ENCODE peak calls at places on chromosomes 2 and 18, in seven cellular contexts. One of them, this sample, is unnamed.
A peak's percentile ranks its signal among the peaks of the same experiment; 100 is the strongest.

GRCh38 chr18:13660510-13660909 is 65.8 kb downstream of the FAM210A start:
- DNase-seq in nephron progenitor cell: no peak
- DNase-seq in head of caudate nucleus: no peak
- DNase-seq in fibroblast of the aortic adventitia: peak; percentile 80
- DNase-seq in CD4-positive, CD25-positive, alpha-beta regulatory T cell: no peak
- DNase-seq in left colon: no peak
- DNase-seq in activated naive CD4-positive, alpha-beta T cell: no peak
- DNase-seq in this sample: no peak

GRCh38 chr2:12606472-12607000 is 110.2 kb upstream of the TRIB2 start:
- DNase-seq in CD4-positive, CD25-positive, alpha-beta regulatory T cell: no peak
- DNase-seq in fibroblast of the aortic adventitia: peak; percentile 81
- DNase-seq in activated naive CD4-positive, alpha-beta T cell: no peak
- DNase-seq in head of caudate nucleus: no peak
- DNase-seq in nephron progenitor cell: no peak
- DNase-seq in left colon: no peak
- DNase-seq in this sample: no peak

GRCh38 chr2:235677276-235677788 is 183.5 kb downstream of the AGAP1 start:
- DNase-seq in activated naive CD4-positive, alpha-beta T cell: no peak
- DNase-seq in left colon: no peak
- DNase-seq in head of caudate nucleus: no peak
- DNase-seq in CD4-positive, CD25-positive, alpha-beta regulatory T cell: no peak
- DNase-seq in fibroblast of the aortic adventitia: no peak
- DNase-seq in nephron progenitor cell: no peak
- DNase-seq in this sample: no peak

GRCh38 chr2:231671617-231672350 is 36.5 kb upstream of the PTMA start:
- DNase-seq in head of caudate nucleus: no peak
- DNase-seq in CD4-positive, CD25-positive, alpha-beta regulatory T cell: no peak
- DNase-seq in activated naive CD4-positive, alpha-beta T cell: no peak
- DNase-seq in left colon: peak; percentile 71
- DNase-seq in fibroblast of the aortic adventitia: no peak
- DNase-seq in nephron progenitor cell: no peak
- DNase-seq in this sample: peak; percentile 19

GRCh38 chr2:95298471-95299111 is 1.4 kb downstream of the KCNIP3 start:
- DNase-seq in CD4-positive, CD25-positive, alpha-beta regulatory T cell: no peak
- DNase-seq in activated naive CD4-positive, alpha-beta T cell: no peak
- DNase-seq in nephron progenitor cell: no peak
- DNase-seq in head of caudate nucleus: no peak
- DNase-seq in fibroblast of the aortic adventitia: no peak
- DNase-seq in left colon: no peak
- DNase-seq in this sample: no peak

GRCh38 chr2:76953733-76954347 is 568.3 kb downstream of the LRRTM4 start:
- DNase-seq in nephron progenitor cell: peak; percentile 49
- DNase-seq in fibroblast of the aortic adventitia: no peak
- DNase-seq in left colon: peak; percentile 2
- DNase-seq in CD4-positive, CD25-positive, alpha-beta regulatory T cell: peak; percentile 1
- DNase-seq in activated naive CD4-positive, alpha-beta T cell: no peak
- DNase-seq in head of caudate nucleus: peak; percentile 11
- DNase-seq in this sample: peak; percentile 50

GRCh38 chr2:17538022-17538843 is 2.3 kb upstream of the VSNL1 start:
- DNase-seq in left colon: peak; percentile 46
- DNase-seq in nephron progenitor cell: peak; percentile 31
- DNase-seq in activated naive CD4-positive, alpha-beta T cell: no peak
- DNase-seq in fibroblast of the aortic adventitia: peak; percentile 47
- DNase-seq in head of caudate nucleus: no peak
- DNase-seq in CD4-positive, CD25-positive, alpha-beta regulatory T cell: no peak
- DNase-seq in this sample: no peak

GRCh38 chr2:27247893-27248292 is 15.0 kb downstream of the SLC30A3 start:
- DNase-seq in head of caudate nucleus: no peak
- DNase-seq in CD4-positive, CD25-positive, alpha-beta regulatory T cell: no peak
- DNase-seq in nephron progenitor cell: no peak
- DNase-seq in left colon: no peak
- DNase-seq in fibroblast of the aortic adventitia: no peak
- DNase-seq in activated naive CD4-positive, alpha-beta T cell: no peak
- DNase-seq in this sample: no peak

GRCh38 chr2:210502997-210503621 is 26.6 kb upstream of the LANCL1 start:
- DNase-seq in activated naive CD4-positive, alpha-beta T cell: no peak
- DNase-seq in nephron progenitor cell: peak; percentile 32
- DNase-seq in CD4-positive, CD25-positive, alpha-beta regulatory T cell: peak; percentile 23
- DNase-seq in left colon: peak; percentile 60
- DNase-seq in fibroblast of the aortic adventitia: peak; percentile 71
- DNase-seq in head of caudate nucleus: peak; percentile 77
- DNase-seq in this sample: peak; percentile 49

GRCh38 chr2:128301501-128301966 is 17.1 kb downstream of the HS6ST1 start:
- DNase-seq in fibroblast of the aortic adventitia: peak; percentile 98
- DNase-seq in CD4-positive, CD25-positive, alpha-beta regulatory T cell: no peak
- DNase-seq in head of caudate nucleus: no peak
- DNase-seq in left colon: no peak
- DNase-seq in nephron progenitor cell: no peak
- DNase-seq in activated naive CD4-positive, alpha-beta T cell: no peak
- DNase-seq in this sample: no peak

GRCh38 chr2:71697106-71698010 is 244.0 kb downstream of the DYSF start:
- DNase-seq in CD4-positive, CD25-positive, alpha-beta regulatory T cell: no peak
- DNase-seq in fibroblast of the aortic adventitia: no peak
- DNase-seq in activated naive CD4-positive, alpha-beta T cell: no peak
- DNase-seq in nephron progenitor cell: no peak
- DNase-seq in left colon: no peak
- DNase-seq in head of caudate nucleus: no peak
- DNase-seq in this sample: no peak

GRCh38 chr2:217616936-217617335 is 385.9 kb downstream of the TNS1 start:
- DNase-seq in head of caudate nucleus: no peak
- DNase-seq in left colon: no peak
- DNase-seq in CD4-positive, CD25-positive, alpha-beta regulatory T cell: no peak
- DNase-seq in fibroblast of the aortic adventitia: peak; percentile 14
- DNase-seq in activated naive CD4-positive, alpha-beta T cell: no peak
- DNase-seq in nephron progenitor cell: no peak
- DNase-seq in this sample: no peak

GRCh38 chr2:36456227-36456788 is 100.7 kb downstream of the CRIM1 start:
- DNase-seq in nephron progenitor cell: no peak
- DNase-seq in CD4-positive, CD25-positive, alpha-beta regulatory T cell: no peak
- DNase-seq in activated naive CD4-positive, alpha-beta T cell: no peak
- DNase-seq in head of caudate nucleus: peak; percentile 18
- DNase-seq in left colon: peak; percentile 65
- DNase-seq in fibroblast of the aortic adventitia: peak; percentile 81
- DNase-seq in this sample: no peak

GRCh38 chr2:88481937-88482336 is 29.4 kb upstream of the FOXI3 start:
- DNase-seq in left colon: no peak
- DNase-seq in head of caudate nucleus: no peak
- DNase-seq in nephron progenitor cell: peak; percentile 10
- DNase-seq in CD4-positive, CD25-positive, alpha-beta regulatory T cell: no peak
- DNase-seq in fibroblast of the aortic adventitia: no peak
- DNase-seq in activated naive CD4-positive, alpha-beta T cell: no peak
- DNase-seq in this sample: no peak

GRCh38 chr2:16137080-16137755 is 196.9 kb downstream of the MYCN start:
- DNase-seq in nephron progenitor cell: no peak
- DNase-seq in fibroblast of the aortic adventitia: no peak
- DNase-seq in activated naive CD4-positive, alpha-beta T cell: no peak
- DNase-seq in CD4-positive, CD25-positive, alpha-beta regulatory T cell: no peak
- DNase-seq in head of caudate nucleus: no peak
- DNase-seq in left colon: no peak
- DNase-seq in this sample: no peak

GRCh38 chr2:144350151-144350802 is 169.6 kb downstream of the ZEB2 start:
- DNase-seq in activated naive CD4-positive, alpha-beta T cell: no peak
- DNase-seq in nephron progenitor cell: peak; percentile 6
- DNase-seq in left colon: no peak
- DNase-seq in CD4-positive, CD25-positive, alpha-beta regulatory T cell: no peak
- DNase-seq in head of caudate nucleus: no peak
- DNase-seq in fibroblast of the aortic adventitia: no peak
- DNase-seq in this sample: no peak

GRCh38 chr2:131521961-131522781 is 5.5 kb upstream of the CCDC74A start:
- DNase-seq in fibroblast of the aortic adventitia: peak; percentile 17
- DNase-seq in head of caudate nucleus: no peak
- DNase-seq in activated naive CD4-positive, alpha-beta T cell: no peak
- DNase-seq in CD4-positive, CD25-positive, alpha-beta regulatory T cell: no peak
- DNase-seq in nephron progenitor cell: no peak
- DNase-seq in left colon: no peak
- DNase-seq in this sample: no peak

GRCh38 chr2:36578343-36579296 is 19.3 kb downstream of the FEZ2 start:
- DNase-seq in head of caudate nucleus: no peak
- DNase-seq in activated naive CD4-positive, alpha-beta T cell: no peak
- DNase-seq in CD4-positive, CD25-positive, alpha-beta regulatory T cell: peak; percentile 13
- DNase-seq in left colon: no peak
- DNase-seq in nephron progenitor cell: no peak
- DNase-seq in fibroblast of the aortic adventitia: no peak
- DNase-seq in this sample: no peak

GRCh38 chr18:5294113-5294617 is 1.4 kb downstream of the ZBTB14 start:
- DNase-seq in nephron progenitor cell: peak; percentile 46
- DNase-seq in fibroblast of the aortic adventitia: no peak
- DNase-seq in activated naive CD4-positive, alpha-beta T cell: no peak
- DNase-seq in head of caudate nucleus: no peak
- DNase-seq in left colon: peak; percentile 83
- DNase-seq in CD4-positive, CD25-positive, alpha-beta regulatory T cell: no peak
- DNase-seq in this sample: no peak

GRCh38 chr2:236179653-236180500 is 11.7 kb upstream of the GBX2 start:
- DNase-seq in head of caudate nucleus: no peak
- DNase-seq in activated naive CD4-positive, alpha-beta T cell: no peak
- DNase-seq in nephron progenitor cell: no peak
- DNase-seq in fibroblast of the aortic adventitia: peak; percentile 28
- DNase-seq in CD4-positive, CD25-positive, alpha-beta regulatory T cell: no peak
- DNase-seq in left colon: no peak
- DNase-seq in this sample: no peak

GRCh38 chr2:46334389-46335345 is 37.5 kb downstream of the EPAS1 start:
- DNase-seq in left colon: no peak
- DNase-seq in fibroblast of the aortic adventitia: peak; percentile 97
- DNase-seq in nephron progenitor cell: no peak
- DNase-seq in CD4-positive, CD25-positive, alpha-beta regulatory T cell: no peak
- DNase-seq in head of caudate nucleus: no peak
- DNase-seq in activated naive CD4-positive, alpha-beta T cell: no peak
- DNase-seq in this sample: no peak

GRCh38 chr2:120642646-120643045 is 93.0 kb upstream of the GLI2 start:
- DNase-seq in head of caudate nucleus: no peak
- DNase-seq in CD4-positive, CD25-positive, alpha-beta regulatory T cell: no peak
- DNase-seq in fibroblast of the aortic adventitia: no peak
- DNase-seq in activated naive CD4-positive, alpha-beta T cell: no peak
- DNase-seq in nephron progenitor cell: no peak
- DNase-seq in left colon: no peak
- DNase-seq in this sample: peak; percentile 65

GRCh38 chr2:96668771-96669170 is 26.2 kb downstream of the FER1L5 start:
- DNase-seq in CD4-positive, CD25-positive, alpha-beta regulatory T cell: no peak
- DNase-seq in activated naive CD4-positive, alpha-beta T cell: no peak
- DNase-seq in nephron progenitor cell: no peak
- DNase-seq in left colon: no peak
- DNase-seq in fibroblast of the aortic adventitia: no peak
- DNase-seq in head of caudate nucleus: no peak
- DNase-seq in this sample: no peak

GRCh38 chr2:124908411-124908810 is 883.3 kb downstream of the CNTNAP5 start:
- DNase-seq in fibroblast of the aortic adventitia: peak; percentile 2
- DNase-seq in activated naive CD4-positive, alpha-beta T cell: no peak
- DNase-seq in left colon: no peak
- DNase-seq in CD4-positive, CD25-positive, alpha-beta regulatory T cell: no peak
- DNase-seq in nephron progenitor cell: no peak
- DNase-seq in head of caudate nucleus: no peak
- DNase-seq in this sample: no peak

GRCh38 chr2:27489118-27489497 is 435 bp downstream of the IFT172 start:
- DNase-seq in nephron progenitor cell: no peak
- DNase-seq in CD4-positive, CD25-positive, alpha-beta regulatory T cell: peak; percentile 7
- DNase-seq in head of caudate nucleus: no peak
- DNase-seq in fibroblast of the aortic adventitia: peak; percentile 38
- DNase-seq in activated naive CD4-positive, alpha-beta T cell: no peak
- DNase-seq in left colon: peak; percentile 14
- DNase-seq in this sample: peak; percentile 11

GRCh38 chr18:13447621-13448020 is 229.1 kb downstream of the LDLRAD4 start:
- DNase-seq in head of caudate nucleus: peak; percentile 29
- DNase-seq in left colon: no peak
- DNase-seq in fibroblast of the aortic adventitia: peak; percentile 70
- DNase-seq in CD4-positive, CD25-positive, alpha-beta regulatory T cell: no peak
- DNase-seq in nephron progenitor cell: peak; percentile 48
- DNase-seq in activated naive CD4-positive, alpha-beta T cell: no peak
- DNase-seq in this sample: no peak

GRCh38 chr18:5468394-5468793 is 75.4 kb downstream of the EPB41L3 start:
- DNase-seq in fibroblast of the aortic adventitia: no peak
- DNase-seq in activated naive CD4-positive, alpha-beta T cell: no peak
- DNase-seq in CD4-positive, CD25-positive, alpha-beta regulatory T cell: no peak
- DNase-seq in head of caudate nucleus: no peak
- DNase-seq in nephron progenitor cell: no peak
- DNase-seq in left colon: no peak
- DNase-seq in this sample: no peak

GRCh38 chr2:64738026-64738425 is 84.3 kb upstream of the SERTAD2 start:
- DNase-seq in nephron progenitor cell: no peak
- DNase-seq in fibroblast of the aortic adventitia: no peak
- DNase-seq in head of caudate nucleus: no peak
- DNase-seq in CD4-positive, CD25-positive, alpha-beta regulatory T cell: peak; percentile 32
- DNase-seq in left colon: no peak
- DNase-seq in activated naive CD4-positive, alpha-beta T cell: no peak
- DNase-seq in this sample: no peak

GRCh38 chr2:26786207-26787023 is 559 bp downstream of the CENPA start:
- DNase-seq in nephron progenitor cell: no peak
- DNase-seq in CD4-positive, CD25-positive, alpha-beta regulatory T cell: peak; percentile 39
- DNase-seq in left colon: peak; percentile 57
- DNase-seq in head of caudate nucleus: no peak
- DNase-seq in activated naive CD4-positive, alpha-beta T cell: no peak
- DNase-seq in fibroblast of the aortic adventitia: no peak
- DNase-seq in this sample: peak; percentile 53

GRCh38 chr18:34862561-34862960 is 152.5 kb downstream of the DTNA start:
- DNase-seq in left colon: no peak
- DNase-seq in fibroblast of the aortic adventitia: no peak
- DNase-seq in CD4-positive, CD25-positive, alpha-beta regulatory T cell: no peak
- DNase-seq in activated naive CD4-positive, alpha-beta T cell: no peak
- DNase-seq in head of caudate nucleus: no peak
- DNase-seq in nephron progenitor cell: no peak
- DNase-seq in this sample: no peak

GRCh38 chr2:6352247-6352646 is 513.5 kb downstream of the CMPK2 start:
- DNase-seq in left colon: no peak
- DNase-seq in activated naive CD4-positive, alpha-beta T cell: no peak
- DNase-seq in head of caudate nucleus: no peak
- DNase-seq in CD4-positive, CD25-positive, alpha-beta regulatory T cell: no peak
- DNase-seq in fibroblast of the aortic adventitia: no peak
- DNase-seq in nephron progenitor cell: no peak
- DNase-seq in this sample: peak; percentile 57

GRCh38 chr2:33672896-33673295 is 73.8 kb upstream of the FAM98A start:
- DNase-seq in head of caudate nucleus: no peak
- DNase-seq in CD4-positive, CD25-positive, alpha-beta regulatory T cell: no peak
- DNase-seq in activated naive CD4-positive, alpha-beta T cell: no peak
- DNase-seq in nephron progenitor cell: no peak
- DNase-seq in fibroblast of the aortic adventitia: no peak
- DNase-seq in left colon: no peak
- DNase-seq in this sample: no peak

GRCh38 chr2:30237346-30238142 is 6.2 kb downstream of the LBH start:
- DNase-seq in head of caudate nucleus: no peak
- DNase-seq in fibroblast of the aortic adventitia: no peak
- DNase-seq in nephron progenitor cell: no peak
- DNase-seq in CD4-positive, CD25-positive, alpha-beta regulatory T cell: peak; percentile 39
- DNase-seq in activated naive CD4-positive, alpha-beta T cell: no peak
- DNase-seq in left colon: no peak
- DNase-seq in this sample: no peak

GRCh38 chr2:165162466-165162865 is 41.4 kb downstream of the SCN3A start:
- DNase-seq in activated naive CD4-positive, alpha-beta T cell: no peak
- DNase-seq in left colon: no peak
- DNase-seq in nephron progenitor cell: no peak
- DNase-seq in CD4-positive, CD25-positive, alpha-beta regulatory T cell: no peak
- DNase-seq in head of caudate nucleus: no peak
- DNase-seq in fibroblast of the aortic adventitia: no peak
- DNase-seq in this sample: no peak

GRCh38 chr2:191635333-191636234 is 42.4 kb upstream of the NABP1 start:
- DNase-seq in CD4-positive, CD25-positive, alpha-beta regulatory T cell: peak; percentile 60
- DNase-seq in activated naive CD4-positive, alpha-beta T cell: no peak
- DNase-seq in fibroblast of the aortic adventitia: peak; percentile 83
- DNase-seq in head of caudate nucleus: no peak
- DNase-seq in nephron progenitor cell: no peak
- DNase-seq in left colon: no peak
- DNase-seq in this sample: no peak